ENCODE peak calls at places on chromosomes 5 and 9, in five cellular contexts. H is PC-9, U is left lung, V is GM12878, E is SK-N-SH. B is an unnamed sample. For H3K4me1 and H3K27me3, the result is how much of the 10 kb centered on the place peaks cover.

GRCh38 chr5:76372320-76373054 is 30.6 kb upstream of the IQGAP2 start:
- DNase-seq in H (peak), U (no peak), V (no peak), E (peak), B (peak)

GRCh38 chr5:82597437-82597836 is 319.3 kb upstream of the RPS23 start:
- DNase-seq in E (no peak), U (no peak), H (no peak), V (no peak), B (no peak)

GRCh38 chr5:108560581-108560980 is 178.7 kb upstream of the FBXL17 start:
- DNase-seq in U (no peak), E (no peak), V (no peak), H (no peak), B (peak)

GRCh38 chr5:127941646-127942045 is 141.9 kb upstream of the SLC12A2 start:
- DNase-seq in U (no peak), H (no peak), E (no peak), V (no peak), B (no peak)

GRCh38 chr5:82922086-82922734 is 155.0 kb downstream of the TMEM167A start:
- DNase-seq in H (no peak), V (no peak), E (no peak), U (no peak), B (no peak)

GRCh38 chr5:1029945-1030625 is 21.5 kb downstream of the NKD2 start:
- DNase-seq in H (no peak), V (no peak), E (peak), U (peak), B (no peak)

GRCh38 chr9:93061791-93062299 is 3.3 kb downstream of the SUSD3 start:
- DNase-seq in U (peak), E (no peak), H (no peak), V (peak), B (no peak)

GRCh38 chr5:114924784-114925183 is 244.9 kb downstream of the TRIM36 start:
- DNase-seq in H (no peak), V (no peak), U (peak), E (peak), B (no peak)

GRCh38 chr5:31556461-31556860 is 24.4 kb downstream of the C5orf22 start:
- DNase-seq in E (no peak), U (no peak), H (no peak), V (no peak), B (no peak)

GRCh38 chr5:39578887-39579497 is 154.2 kb upstream of the DAB2 start:
- DNase-seq in E (no peak), U (no peak), V (no peak), H (no peak), B (no peak)

DNA sequence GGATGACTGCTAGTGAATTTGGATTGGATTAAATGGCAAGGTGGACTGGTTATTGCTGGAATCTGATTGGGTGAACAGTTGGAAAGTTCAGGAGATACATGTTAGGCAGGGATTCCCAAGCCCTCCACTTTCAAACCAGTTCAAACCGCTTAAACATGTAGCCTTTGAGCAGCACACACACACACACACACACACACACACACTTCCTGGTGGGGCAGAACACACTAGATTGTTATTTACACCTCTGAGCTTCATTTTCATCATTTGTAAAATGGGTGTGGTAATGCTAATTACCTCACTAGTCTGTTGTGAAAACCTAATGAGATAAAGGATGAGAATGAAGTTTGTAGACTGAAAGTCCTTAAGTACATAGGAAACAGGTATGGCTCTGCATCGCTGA is 6.9 kb upstream of the MYOZ3 start:
- DNase-seq in V (no peak), U (no peak), H (no peak), E (no peak), B (no peak)
- H3K4me1 ChIP-seq in V (under half), U (under half), H (under half), E (under half), B (under half)

GRCh38 chr5:65832152-65832551 is 94.2 kb upstream of the ERBIN start:
- DNase-seq in H (no peak), V (no peak), U (no peak), E (no peak), B (no peak)

GRCh38 chr5:65835191-65835590 is 91.2 kb upstream of the ERBIN start:
- DNase-seq in V (no peak), E (no peak), U (no peak), H (no peak), B (no peak)

GRCh38 chr5:65833780-65834179 is 92.6 kb upstream of the ERBIN start:
- DNase-seq in H (no peak), U (no peak), V (no peak), E (no peak), B (no peak)

GRCh38 chr5:65832603-65833228 is 93.7 kb upstream of the ERBIN start:
- DNase-seq in E (no peak), V (no peak), H (no peak), U (no peak), B (peak)

GRCh38 chr5:65834306-65834705 is 92.1 kb upstream of the ERBIN start:
- DNase-seq in E (no peak), U (no peak), H (no peak), V (no peak), B (no peak)
- H3K27ac ChIP-seq in E (no peak), U (no peak), H (no peak), V (no peak), B (no peak)

GRCh38 chr9:122128007-122128406 is 31.6 kb downstream of the NDUFA8 start:
- DNase-seq in H (no peak), U (no peak), E (no peak), V (no peak), B (no peak)
- H3K27me3 ChIP-seq in H (under half), U (under half), E (under half), V (under half), B (under half)

GRCh38 chr9:128392302-128393152 is 21.4 kb downstream of the URM1 start:
- DNase-seq in U (no peak), V (no peak), H (no peak), E (peak), B (no peak)
- H3K4me1 ChIP-seq in U (under half), V (under half), H (under half), E (under half), B (under half)

GRCh38 chr5:164053123-164053522 is 547.7 kb downstream of the MAT2B start:
- DNase-seq in V (no peak), H (no peak), U (no peak), E (peak), B (no peak)
- H3K27ac ChIP-seq in V (no peak), H (no peak), U (no peak), E (peak), B (no peak)